ENCODE peak calls at places on chromosome 15, in eight cellular contexts. One of them, this sample, is unnamed.

GRCh38 chr15:47963265-47963664 is 157.5 kb upstream of the SLC24A5 start:
- DNase-seq in GM06990: no peak
- DNase-seq in left ventricle myocardium inferior: no peak
- DNase-seq in nephron progenitor cell: no peak
- DNase-seq in A549: no peak
- DNase-seq in omental fat pad: no peak
- DNase-seq in uterus: no peak
- DNase-seq in neural progenitor cell: no peak
- DNase-seq in this sample: no peak

GRCh38 chr15:28977377-28978010 is 91.7 kb downstream of the APBA2 start:
- DNase-seq in omental fat pad: no peak
- DNase-seq in nephron progenitor cell: no peak
- DNase-seq in A549: peak; percentile 96
- DNase-seq in neural progenitor cell: peak; percentile 47
- DNase-seq in uterus: no peak
- DNase-seq in GM06990: no peak
- DNase-seq in left ventricle myocardium inferior: peak; percentile 32
- DNase-seq in this sample: no peak

GRCh38 chr15:63345391-63345752 is 36.3 kb downstream of the CA12 start:
- DNase-seq in uterus: no peak
- DNase-seq in A549: no peak
- DNase-seq in left ventricle myocardium inferior: no peak
- DNase-seq in nephron progenitor cell: no peak
- DNase-seq in GM06990: no peak
- DNase-seq in omental fat pad: no peak
- DNase-seq in neural progenitor cell: no peak
- DNase-seq in this sample: no peak

GRCh38 chr15:49301562-49301961 is 121.5 kb upstream of the FGF7 start:
- DNase-seq in nephron progenitor cell: no peak
- DNase-seq in A549: no peak
- DNase-seq in left ventricle myocardium inferior: no peak
- DNase-seq in uterus: no peak
- DNase-seq in neural progenitor cell: no peak
- DNase-seq in GM06990: no peak
- DNase-seq in omental fat pad: no peak
- DNase-seq in this sample: no peak

GRCh38 chr15:39580630-39581500 is at the start of gene THBS1:
- DNase-seq in nephron progenitor cell: peak; percentile 91
- DNase-seq in GM06990: peak; percentile 24
- DNase-seq in neural progenitor cell: peak; percentile 95
- DNase-seq in uterus: peak; percentile 95
- DNase-seq in omental fat pad: peak; percentile 83
- DNase-seq in A549: peak; percentile 57
- DNase-seq in left ventricle myocardium inferior: peak; percentile 87
- DNase-seq in this sample: no peak

GRCh38 chr15:74776851-74777768 is 4.8 kb upstream of the CSK start:
- DNase-seq in neural progenitor cell: peak; percentile 76
- DNase-seq in uterus: no peak
- DNase-seq in nephron progenitor cell: no peak
- DNase-seq in A549: no peak
- DNase-seq in left ventricle myocardium inferior: no peak
- DNase-seq in GM06990: peak; percentile 82
- DNase-seq in omental fat pad: no peak
- DNase-seq in this sample: peak; percentile 83

GRCh38 chr15:95822946-95823345 is 507.6 kb upstream of the NR2F2 start:
- DNase-seq in left ventricle myocardium inferior: no peak
- DNase-seq in A549: no peak
- DNase-seq in omental fat pad: no peak
- DNase-seq in nephron progenitor cell: no peak
- DNase-seq in uterus: no peak
- DNase-seq in neural progenitor cell: no peak
- DNase-seq in GM06990: no peak
- DNase-seq in this sample: no peak

GRCh38 chr15:33852570-33852969 is 115.7 kb upstream of the CHRM5 start:
- DNase-seq in omental fat pad: no peak
- DNase-seq in left ventricle myocardium inferior: no peak
- DNase-seq in nephron progenitor cell: no peak
- DNase-seq in A549: peak; percentile 18
- DNase-seq in neural progenitor cell: no peak
- DNase-seq in GM06990: no peak
- DNase-seq in uterus: no peak
- DNase-seq in this sample: no peak

GRCh38 chr15:52857937-52858336 is 67.8 kb upstream of the ONECUT1 start:
- DNase-seq in uterus: no peak
- DNase-seq in nephron progenitor cell: no peak
- DNase-seq in omental fat pad: no peak
- DNase-seq in GM06990: no peak
- DNase-seq in neural progenitor cell: no peak
- DNase-seq in left ventricle myocardium inferior: no peak
- DNase-seq in A549: no peak
- DNase-seq in this sample: no peak

GRCh38 chr15:31301687-31301990 is 25.0 kb upstream of the KLF13 start:
- DNase-seq in uterus: no peak
- DNase-seq in left ventricle myocardium inferior: no peak
- DNase-seq in neural progenitor cell: no peak
- DNase-seq in omental fat pad: no peak
- DNase-seq in A549: no peak
- DNase-seq in GM06990: no peak
- DNase-seq in nephron progenitor cell: no peak
- DNase-seq in this sample: no peak

GRCh38 chr15:74470631-74471396 is 9.9 kb upstream of the UBL7 start:
- DNase-seq in nephron progenitor cell: no peak
- DNase-seq in neural progenitor cell: no peak
- DNase-seq in omental fat pad: no peak
- DNase-seq in uterus: no peak
- DNase-seq in left ventricle myocardium inferior: no peak
- DNase-seq in GM06990: no peak
- DNase-seq in A549: no peak
- DNase-seq in this sample: no peak

GRCh38 chr15:63884953-63885352 is 51.2 kb upstream of the HERC1 start:
- DNase-seq in omental fat pad: no peak
- DNase-seq in A549: no peak
- DNase-seq in nephron progenitor cell: no peak
- DNase-seq in uterus: no peak
- DNase-seq in GM06990: no peak
- DNase-seq in left ventricle myocardium inferior: no peak
- DNase-seq in neural progenitor cell: no peak
- DNase-seq in this sample: no peak

GRCh38 chr15:68789041-68789920 is 31.4 kb downstream of the ANP32A start:
- DNase-seq in uterus: no peak
- DNase-seq in left ventricle myocardium inferior: no peak
- DNase-seq in GM06990: no peak
- DNase-seq in omental fat pad: no peak
- DNase-seq in neural progenitor cell: no peak
- DNase-seq in nephron progenitor cell: no peak
- DNase-seq in A549: no peak
- DNase-seq in this sample: no peak

GRCh38 chr15:55823191-55823670 is 80.3 kb upstream of the PRTG start:
- DNase-seq in uterus: peak; percentile 28
- DNase-seq in GM06990: no peak
- DNase-seq in nephron progenitor cell: no peak
- DNase-seq in neural progenitor cell: no peak
- DNase-seq in left ventricle myocardium inferior: no peak
- DNase-seq in omental fat pad: no peak
- DNase-seq in A549: no peak
- DNase-seq in this sample: no peak

GRCh38 chr15:95470529-95470928 is 860.0 kb upstream of the NR2F2 start:
- DNase-seq in left ventricle myocardium inferior: no peak
- DNase-seq in uterus: no peak
- DNase-seq in neural progenitor cell: no peak
- DNase-seq in nephron progenitor cell: no peak
- DNase-seq in omental fat pad: no peak
- DNase-seq in A549: no peak
- DNase-seq in GM06990: no peak
- DNase-seq in this sample: no peak

GRCh38 chr15:63598467-63599400 is 1.5 kb downstream of the FBXL22 start:
- DNase-seq in left ventricle myocardium inferior: no peak
- DNase-seq in GM06990: no peak
- DNase-seq in nephron progenitor cell: no peak
- DNase-seq in uterus: peak; percentile 69
- DNase-seq in A549: no peak
- DNase-seq in neural progenitor cell: peak; percentile 28
- DNase-seq in omental fat pad: no peak
- DNase-seq in this sample: no peak

GRCh38 chr15:29454506-29454905 is 184.9 kb upstream of the NSMCE3 start:
- DNase-seq in uterus: no peak
- DNase-seq in nephron progenitor cell: no peak
- DNase-seq in left ventricle myocardium inferior: no peak
- DNase-seq in neural progenitor cell: no peak
- DNase-seq in GM06990: no peak
- DNase-seq in A549: no peak
- DNase-seq in omental fat pad: no peak
- DNase-seq in this sample: no peak

GRCh38 chr15:90952901-90953677 is 1.6 kb upstream of the RCCD1 start:
- DNase-seq in left ventricle myocardium inferior: no peak
- DNase-seq in omental fat pad: no peak
- DNase-seq in uterus: no peak
- DNase-seq in GM06990: no peak
- DNase-seq in neural progenitor cell: no peak
- DNase-seq in A549: no peak
- DNase-seq in nephron progenitor cell: no peak
- DNase-seq in this sample: no peak

GRCh38 chr15:75639709-75640482 is at the start of gene IMP3:
- DNase-seq in nephron progenitor cell: peak; percentile 89
- DNase-seq in left ventricle myocardium inferior: peak; percentile 95
- DNase-seq in GM06990: peak; percentile 96
- DNase-seq in A549: peak; percentile 99
- DNase-seq in neural progenitor cell: peak; percentile 99
- DNase-seq in uterus: peak; percentile 96
- DNase-seq in omental fat pad: peak; percentile 70
- DNase-seq in this sample: peak; percentile 97

GRCh38 chr15:79475312-79475711 is 43.2 kb downstream of the MINAR1 start:
- DNase-seq in GM06990: no peak
- DNase-seq in omental fat pad: no peak
- DNase-seq in uterus: no peak
- DNase-seq in left ventricle myocardium inferior: no peak
- DNase-seq in nephron progenitor cell: no peak
- DNase-seq in A549: no peak
- DNase-seq in neural progenitor cell: no peak
- DNase-seq in this sample: no peak

GRCh38 chr15:29636140-29636539 is 186.1 kb downstream of the TJP1 start:
- DNase-seq in left ventricle myocardium inferior: no peak
- DNase-seq in uterus: no peak
- DNase-seq in A549: no peak
- DNase-seq in nephron progenitor cell: no peak
- DNase-seq in omental fat pad: no peak
- DNase-seq in GM06990: no peak
- DNase-seq in neural progenitor cell: no peak
- DNase-seq in this sample: no peak

GRCh38 chr15:93870583-93870982 is 360.8 kb upstream of the MCTP2 start:
- DNase-seq in A549: no peak
- DNase-seq in neural progenitor cell: no peak
- DNase-seq in left ventricle myocardium inferior: no peak
- DNase-seq in nephron progenitor cell: no peak
- DNase-seq in uterus: no peak
- DNase-seq in GM06990: no peak
- DNase-seq in omental fat pad: no peak
- DNase-seq in this sample: no peak

GRCh38 chr15:90076716-90077115 is 25.6 kb downstream of the IDH2 start:
- DNase-seq in GM06990: no peak
- DNase-seq in A549: no peak
- DNase-seq in neural progenitor cell: no peak
- DNase-seq in nephron progenitor cell: no peak
- DNase-seq in uterus: no peak
- DNase-seq in left ventricle myocardium inferior: no peak
- DNase-seq in omental fat pad: no peak
- DNase-seq in this sample: no peak

DNA sequence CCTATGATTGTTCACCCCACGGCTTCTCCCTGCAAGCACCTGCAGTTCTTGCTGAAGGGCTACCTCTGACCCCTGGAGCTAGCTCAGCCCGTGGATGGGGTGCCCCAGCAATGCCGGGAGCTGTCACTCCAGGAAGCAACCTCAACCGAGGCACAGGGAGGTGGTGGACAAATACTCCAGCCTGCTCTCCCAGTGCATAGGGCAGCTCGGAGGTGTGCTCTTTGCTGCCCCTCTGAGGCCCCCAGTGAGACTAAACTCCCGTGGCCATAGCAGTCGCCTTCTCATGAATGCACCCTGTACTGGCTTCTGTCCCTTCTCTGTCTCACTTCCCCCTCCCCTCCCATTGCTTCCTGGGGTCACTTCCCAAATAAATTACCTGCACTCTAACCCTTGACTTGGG is 48.5 kb downstream of the LINGO1 start:
- DNase-seq in omental fat pad: no peak
- DNase-seq in left ventricle myocardium inferior: no peak
- DNase-seq in uterus: no peak
- DNase-seq in neural progenitor cell: peak; percentile 60
- DNase-seq in GM06990: no peak
- DNase-seq in nephron progenitor cell: no peak
- DNase-seq in A549: no peak
- DNase-seq in this sample: no peak
- TF ChIP-seq CTCF in omental fat pad: no peak
- TF ChIP-seq CTCF in left ventricle myocardium inferior: peak; percentile 47
- TF ChIP-seq CTCF in uterus: no peak
- TF ChIP-seq CTCF in neural progenitor cell: peak; percentile 51
- TF ChIP-seq CTCF in GM06990: peak; percentile 42
- TF ChIP-seq CTCF in nephron progenitor cell: peak; percentile 29
- TF ChIP-seq CTCF in A549: no peak
- TF ChIP-seq CTCF in this sample: no peak

DNA sequence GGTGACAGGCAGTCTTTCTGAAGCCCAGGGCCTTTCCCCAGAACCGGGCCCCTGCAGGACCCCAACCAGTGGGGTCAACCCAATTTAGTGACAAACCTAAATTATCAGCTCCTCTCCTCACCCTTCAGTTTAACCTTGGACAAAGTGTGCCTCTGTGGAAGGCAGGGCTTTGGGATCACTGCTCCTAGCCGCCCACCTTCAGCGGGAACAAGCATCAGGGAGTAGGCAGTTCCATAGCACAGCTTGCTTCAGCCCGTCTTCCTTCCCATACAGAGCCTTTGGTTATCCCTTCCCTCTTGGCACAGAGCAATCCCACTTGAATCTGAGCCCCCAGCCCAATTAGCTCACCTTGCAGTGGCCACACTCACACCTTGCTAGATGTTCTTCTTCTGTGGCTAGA is 5.3 kb upstream of the AP3B2 start:
- DNase-seq in uterus: no peak
- DNase-seq in left ventricle myocardium inferior: no peak
- DNase-seq in omental fat pad: no peak
- DNase-seq in A549: no peak
- DNase-seq in GM06990: no peak
- DNase-seq in nephron progenitor cell: no peak
- DNase-seq in neural progenitor cell: no peak
- DNase-seq in this sample: no peak
- TF ChIP-seq CTCF in uterus: no peak
- TF ChIP-seq CTCF in left ventricle myocardium inferior: no peak
- TF ChIP-seq CTCF in omental fat pad: no peak
- TF ChIP-seq CTCF in A549: no peak
- TF ChIP-seq CTCF in GM06990: no peak
- TF ChIP-seq CTCF in nephron progenitor cell: no peak
- TF ChIP-seq CTCF in neural progenitor cell: no peak
- TF ChIP-seq CTCF in this sample: no peak

GRCh38 chr15:92693922-92694331 is 38.4 kb upstream of the FAM174B start:
- DNase-seq in nephron progenitor cell: peak; percentile 37
- DNase-seq in uterus: no peak
- DNase-seq in left ventricle myocardium inferior: no peak
- DNase-seq in neural progenitor cell: peak; percentile 75
- DNase-seq in GM06990: no peak
- DNase-seq in A549: peak; percentile 79
- DNase-seq in omental fat pad: no peak
- DNase-seq in this sample: no peak
- TF ChIP-seq CTCF in nephron progenitor cell: no peak
- TF ChIP-seq CTCF in uterus: no peak
- TF ChIP-seq CTCF in left ventricle myocardium inferior: peak; percentile 44
- TF ChIP-seq CTCF in neural progenitor cell: peak; percentile 65
- TF ChIP-seq CTCF in GM06990: peak; percentile 37
- TF ChIP-seq CTCF in A549: peak; percentile 45
- TF ChIP-seq CTCF in omental fat pad: no peak
- TF ChIP-seq CTCF in this sample: peak; percentile 35

GRCh38 chr15:101185770-101186169 is 66.1 kb downstream of the CHSY1 start:
- DNase-seq in GM06990: no peak
- DNase-seq in nephron progenitor cell: no peak
- DNase-seq in A549: no peak
- DNase-seq in left ventricle myocardium inferior: no peak
- DNase-seq in uterus: no peak
- DNase-seq in neural progenitor cell: no peak
- DNase-seq in omental fat pad: no peak
- DNase-seq in this sample: no peak
- TF ChIP-seq CTCF in GM06990: no peak
- TF ChIP-seq CTCF in nephron progenitor cell: no peak
- TF ChIP-seq CTCF in A549: no peak
- TF ChIP-seq CTCF in left ventricle myocardium inferior: no peak
- TF ChIP-seq CTCF in uterus: no peak
- TF ChIP-seq CTCF in neural progenitor cell: no peak
- TF ChIP-seq CTCF in omental fat pad: no peak
- TF ChIP-seq CTCF in this sample: no peak

This sample was measured in GM10248.